ENCODE peak calls at places on chromosome 21, in nine cellular contexts. C is HCT116; X is neural crest cell; Q is choroid plexus epithelial cell; S is activated CD8-positive, alpha-beta memory T cell treated with anti-CD3 and anti-CD28 coated beads for 24 hours; J is NB4; U is hepatocyte; B is thoracic aorta; K is T-helper 1 cell. D is an unnamed sample.

GRCh38 chr21:36141513-36141925 is 6.6 kb downstream of the CBR3 start:
- DNase-seq in C (peak; percentile 98), X (peak; percentile 69), Q (peak; percentile 88), S (peak; percentile 86), J (peak; percentile 88), U (peak; percentile 98), B (no peak), K (peak; percentile 79), D (peak; percentile 84)

GRCh38 chr21:33364830-33365229 is 38.4 kb upstream of the IFNGR2 start:
- DNase-seq in C (no peak), X (no peak), Q (no peak), S (no peak), J (no peak), U (no peak), B (no peak), K (no peak), D (peak; percentile 15)

GRCh38 chr21:35198004-35198403 is 148.9 kb upstream of the RUNX1 start:
- DNase-seq in C (peak; percentile 64), X (no peak), Q (peak; percentile 88), S (no peak), J (no peak), U (peak; percentile 39), B (no peak), K (no peak), D (no peak)

GRCh38 chr21:33036430-33037162 is 10.9 kb downstream of the OLIG2 start:
- DNase-seq in C (no peak), X (no peak), Q (peak; percentile 42), S (no peak), J (peak; percentile 97), U (no peak), B (no peak), K (no peak), D (no peak)

GRCh38 chr21:44296103-44296519 is 3.7 kb upstream of the PFKL start:
- DNase-seq in C (no peak), X (no peak), Q (no peak), S (no peak), J (no peak), U (no peak), B (no peak), K (no peak), D (no peak)

GRCh38 chr21:27802816-27803475 is 836.1 kb upstream of the ADAMTS5 start:
- DNase-seq in C (no peak), X (peak; percentile 36), Q (peak; percentile 80), S (no peak), J (peak; percentile 39), U (peak; percentile 60), B (no peak), K (no peak), D (no peak)

GRCh38 chr21:16323586-16323985 is 593.8 kb downstream of the USP25 start:
- DNase-seq in C (no peak), X (no peak), Q (peak; percentile 56), S (no peak), J (no peak), U (no peak), B (no peak), K (no peak), D (no peak)

GRCh38 chr21:44700101-44701022 is 3.4 kb downstream of the KRTAP10-12 start:
- DNase-seq in C (no peak), X (no peak), Q (no peak), S (no peak), J (no peak), U (no peak), B (no peak), K (no peak), D (no peak)

GRCh38 chr21:36428789-36429671 is 43.8 kb downstream of the CHAF1B start:
- DNase-seq in C (no peak), X (no peak), Q (no peak), S (no peak), J (peak; percentile 29), U (no peak), B (no peak), K (no peak), D (no peak)

GRCh38 chr21:44932366-44933181 is 7.3 kb upstream of the SLX9 start:
- DNase-seq in C (no peak), X (peak; percentile 33), Q (peak; percentile 34), S (peak; percentile 92), J (peak; percentile 68), U (peak; percentile 76), B (no peak), K (peak; percentile 38), D (no peak)

GRCh38 chr21:15065381-15066230 is 806 bp upstream of the NRIP1 start:
- DNase-seq in C (no peak), X (peak; percentile 42), Q (peak; percentile 93), S (peak; percentile 89), J (peak; percentile 12), U (peak; percentile 77), B (peak; percentile 41), K (peak; percentile 34), D (peak; percentile 79)

GRCh38 chr21:41993744-41994143 is 16.4 kb downstream of the ZBTB21 start:
- DNase-seq in C (no peak), X (no peak), Q (peak; percentile 52), S (no peak), J (no peak), U (no peak), B (no peak), K (no peak), D (no peak)

GRCh38 chr21:35611752-35612151 is 448.6 kb downstream of the SETD4 start:
- DNase-seq in C (no peak), X (no peak), Q (no peak), S (no peak), J (no peak), U (no peak), B (no peak), K (no peak), D (no peak)

GRCh38 chr21:29300547-29301138 is 1.9 kb downstream of the BACH1 start:
- DNase-seq in C (no peak), X (no peak), Q (peak; percentile 75), S (no peak), J (no peak), U (no peak), B (no peak), K (no peak), D (no peak)

GRCh38 chr21:42563261-42564045 is 49.8 kb downstream of the SLC37A1 start:
- DNase-seq in C (no peak), X (no peak), Q (no peak), S (peak; percentile 26), J (peak; percentile 79), U (no peak), B (no peak), K (no peak), D (no peak)

GRCh38 chr21:32949701-32950100 is 76.0 kb upstream of the OLIG2 start:
- DNase-seq in C (no peak), X (no peak), Q (no peak), S (no peak), J (no peak), U (no peak), B (no peak), K (no peak), D (no peak)

GRCh38 chr21:46003575-46004007 is 22.0 kb downstream of the COL6A1 start:
- DNase-seq in C (no peak), X (no peak), Q (no peak), S (no peak), J (no peak), U (no peak), B (no peak), K (peak; percentile 6), D (no peak)

GRCh38 chr21:44846201-44846484 is 27.3 kb downstream of the PTTG1IP start:
- DNase-seq in C (no peak), X (no peak), Q (peak; percentile 30), S (no peak), J (no peak), U (no peak), B (no peak), K (no peak), D (no peak)

GRCh38 chr21:34967509-34968289 is 81.4 kb downstream of the RUNX1 start:
- DNase-seq in C (no peak), X (no peak), Q (no peak), S (peak; percentile 72), J (peak; percentile 80), U (peak; percentile 26), B (no peak), K (no peak), D (no peak)

GRCh38 chr21:45969921-45970673 is 11.5 kb upstream of the COL6A1 start:
- DNase-seq in C (no peak), X (no peak), Q (no peak), S (no peak), J (no peak), U (no peak), B (no peak), K (no peak), D (no peak)